ENCODE peak calls at places on chromosomes 4 and X, in six cellular contexts. D, W, J, K, Y and G are unnamed samples.

GRCh38 chr4:139454111-139454600 is at the start of gene RAB33B:
- DNase-seq in D (no peak), J (no peak), W (peak; percentile 86), K (peak; percentile 91), Y (no peak), G (no peak)

GRCh38 chr4:70269674-70270073 is 27.3 kb downstream of the CSN3 start:
- DNase-seq in Y (no peak), J (no peak), K (peak; percentile 9), D (no peak), W (no peak), G (no peak)

GRCh38 chr4:20447103-20447502 is 195.4 kb downstream of the SLIT2 start:
- DNase-seq in J (no peak), Y (no peak), D (no peak), K (no peak), W (no peak), G (no peak)

GRCh38 chr4:86450861-86451260 is 91.0 kb upstream of the MAPK10 start:
- DNase-seq in J (no peak), K (no peak), D (no peak), W (no peak), Y (no peak), G (no peak)

GRCh38 chr4:139300431-139301142 is 718 bp upstream of the NAA15 start:
- DNase-seq in D (no peak), Y (peak; percentile 45), K (peak; percentile 81), J (no peak), W (peak; percentile 72), G (no peak)

GRCh38 chr4:147407261-147408045 is 73.4 kb upstream of the EDNRA start:
- DNase-seq in W (no peak), D (peak; percentile 25), Y (no peak), J (peak; percentile 63), K (peak; percentile 47), G (no peak)

GRCh38 chr4:119589165-119589564 is 39.4 kb downstream of the PDE5A start:
- DNase-seq in J (no peak), W (peak; percentile 60), Y (no peak), K (peak; percentile 43), D (no peak), G (no peak)

GRCh38 chrX:12984629-12985303 is 9.9 kb downstream of the TMSB4X start:
- DNase-seq in D (no peak), J (no peak), W (peak; percentile 35), Y (no peak), K (no peak), G (no peak)

GRCh38 chr4:26807330-26807729 is 53.3 kb upstream of the STIM2 start:
- DNase-seq in Y (no peak), K (no peak), W (no peak), J (no peak), D (no peak), G (no peak)

GRCh38 chr4:108360857-108361820 is 192.4 kb upstream of the LEF1 start:
- DNase-seq in D (peak; percentile 15), K (peak; percentile 86), Y (peak; percentile 97), W (peak; percentile 60), J (peak; percentile 47), G (no peak)

GRCh38 chr4:23533859-23534258 is 356.0 kb downstream of the PPARGC1A start:
- DNase-seq in K (no peak), J (no peak), W (no peak), Y (no peak), D (no peak), G (no peak)

GRCh38 chr4:68383115-68383514 is 33.2 kb upstream of the YTHDC1 start:
- DNase-seq in D (no peak), Y (no peak), K (no peak), J (no peak), W (no peak), G (no peak)

GRCh38 chr4:68390205-68390604 is 40.3 kb upstream of the YTHDC1 start:
- DNase-seq in J (no peak), D (no peak), W (no peak), K (no peak), Y (no peak), G (no peak)

GRCh38 chr4:68391451-68391850 is 41.6 kb upstream of the YTHDC1 start:
- DNase-seq in K (no peak), Y (no peak), J (no peak), W (no peak), D (no peak), G (no peak)

GRCh38 chr4:68385267-68385666 is 35.4 kb upstream of the YTHDC1 start:
- DNase-seq in D (no peak), W (no peak), Y (no peak), K (no peak), J (no peak), G (no peak)

DNA sequence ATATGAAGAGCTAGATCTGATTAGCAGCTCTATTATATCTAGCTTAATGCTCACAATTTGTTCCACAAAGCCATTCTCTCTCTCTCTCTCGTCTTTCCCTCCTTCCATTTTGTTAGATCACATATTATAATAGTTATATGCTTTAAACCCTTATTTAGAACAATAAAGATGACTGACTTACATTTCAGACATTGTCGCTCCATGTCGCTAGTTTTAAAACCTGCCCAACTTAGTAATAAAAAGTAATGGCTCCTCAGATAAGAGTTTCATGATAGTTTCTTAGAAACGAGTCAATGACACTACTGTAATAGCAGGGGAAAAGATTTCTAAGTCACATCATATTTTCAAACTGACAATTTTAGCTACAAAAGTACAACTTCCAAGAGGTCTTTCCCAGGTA is 38.5 kb upstream of the YTHDC1 start:
- DNase-seq in D (no peak), W (no peak), J (no peak), Y (no peak), K (no peak), G (no peak)
- H3K18ac ChIP-seq in D (no peak overlapping the region), W (no peak overlapping the region), J (no peak overlapping the region), Y (no peak overlapping the region), K (no peak overlapping the region), G (no peak overlapping the region)

GRCh38 chr4:184462724-184463123 is 11.6 kb downstream of the IRF2 start:
- DNase-seq in W (no peak), Y (no peak), D (no peak), J (no peak), K (no peak), G (no peak)

GRCh38 chr4:184463158-184463557 is 11.2 kb downstream of the IRF2 start:
- DNase-seq in K (no peak), J (no peak), W (no peak), D (no peak), Y (no peak), G (no peak)

GRCh38 chr4:184463856-184464255 is 10.5 kb downstream of the IRF2 start:
- DNase-seq in J (no peak), W (no peak), Y (no peak), D (no peak), K (no peak), G (no peak)

GRCh38 chr4:184464759-184465454 is 9.4 kb downstream of the IRF2 start:
- DNase-seq in K (no peak), D (no peak), Y (no peak), J (no peak), W (no peak), G (no peak)

GRCh38 chr4:184466634-184467033 is 7.7 kb downstream of the IRF2 start:
- DNase-seq in J (no peak), D (no peak), W (no peak), K (no peak), Y (no peak), G (no peak)
- H3K9me3 ChIP-seq in J (no peaks in the 10 kb centered on the region), D (no peaks in the 10 kb centered on the region), W (no peaks in the 10 kb centered on the region), K (no peaks in the 10 kb centered on the region), Y (no peaks in the 10 kb centered on the region), G (no peaks in the 10 kb centered on the region)

DNA sequence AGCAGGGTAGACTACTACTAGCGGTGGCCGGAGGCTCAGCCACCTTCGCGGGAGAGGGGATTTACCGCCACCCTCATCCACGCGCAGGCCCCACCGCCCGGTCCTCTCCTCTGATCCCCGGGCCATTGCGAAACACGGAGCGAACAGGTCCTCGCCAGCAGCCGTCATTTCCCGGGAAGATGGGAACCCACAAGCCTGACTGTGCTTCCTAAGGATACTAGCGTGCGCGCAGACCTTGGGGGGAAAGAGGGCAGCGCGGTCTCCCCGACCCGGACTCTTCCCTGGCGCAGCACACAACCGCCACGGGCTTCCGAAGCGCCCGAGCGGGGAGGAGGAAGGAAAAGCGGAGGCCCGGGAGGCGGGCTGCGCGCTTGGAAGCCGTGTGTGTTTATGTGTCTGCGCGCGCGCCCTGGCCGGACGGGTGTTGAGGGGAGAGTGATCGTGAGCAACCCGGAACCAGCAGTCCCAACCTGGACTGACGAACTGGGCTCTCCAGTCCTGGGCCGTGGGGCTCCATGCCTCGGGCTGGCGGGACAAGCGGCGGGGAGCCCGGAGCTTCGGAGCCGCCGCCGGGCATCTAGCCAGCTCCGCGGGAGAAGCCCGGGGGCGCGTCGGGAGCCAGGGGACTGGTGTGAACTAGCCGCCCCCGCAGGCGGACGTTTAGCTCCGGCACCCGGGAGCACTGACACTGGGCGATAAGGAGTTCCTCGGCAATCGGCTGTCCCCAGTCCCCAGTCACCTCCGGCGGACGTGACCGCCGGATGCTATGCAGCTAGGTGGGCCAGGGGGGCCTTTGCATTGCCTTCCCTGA is 74.6 kb upstream of the BCOR start:
- DNase-seq in Y (peak; percentile 47), J (peak; percentile 50), K (peak; percentile 90), W (peak; percentile 44), D (no peak), G (no peak)
- H3K18ac ChIP-seq in Y (no peak overlapping the region), J (peak overlapping the region; percentile 59), K (peak overlapping the region; percentile 93), W (no peak overlapping the region), D (peak overlapping the region; percentile 71), G (peak overlapping the region; percentile 85)

GRCh38 chr4:273312-274017 is 31.8 kb downstream of the ZNF732 start:
- DNase-seq in J (no peak), Y (no peak), K (no peak), D (no peak), W (no peak), G (no peak)
- H3K9me3 ChIP-seq in J (peaks cover 41% of the 10 kb centered on the region), Y (peaks cover 3% of the 10 kb centered on the region), K (peaks cover 96% of the 10 kb centered on the region), D (peaks cover 86% of the 10 kb centered on the region), W (peaks cover 17% of the 10 kb centered on the region), G (peaks cover 88% of the 10 kb centered on the region)